ENCODE peak calls at places on chromosome 7, in nine cellular contexts. Z, T, X, G, E, L, F, P and J are unnamed samples.

GRCh38 chr7:126699707-126700106 is 553.0 kb downstream of the GRM8 start:
- DNase-seq in Z (no peak), T (no peak), X (no peak), G (no peak), E (no peak), L (no peak), F (no peak), P (no peak), J (no peak)

GRCh38 chr7:105642264-105642663 is 61.0 kb upstream of the EFCAB10 start:
- DNase-seq in Z (no peak), T (no peak), X (no peak), G (no peak), E (no peak), L (no peak), F (no peak), P (no peak), J (no peak)

GRCh38 chr7:32680259-32681173 is 185.2 kb downstream of the AVL9 start:
- DNase-seq in Z (peak; percentile 65), T (no peak), X (no peak), G (no peak), E (no peak), L (no peak), F (peak; percentile 69), P (no peak), J (no peak)

GRCh38 chr7:108584211-108584610 is 14.5 kb downstream of the DNAJB9 start:
- DNase-seq in Z (no peak), T (no peak), X (no peak), G (no peak), E (no peak), L (no peak), F (no peak), P (no peak), J (no peak)

GRCh38 chr7:132861940-132862554 is 219.8 kb downstream of the CHCHD3 start:
- DNase-seq in Z (no peak), T (no peak), X (no peak), G (no peak), E (no peak), L (no peak), F (no peak), P (no peak), J (no peak)

GRCh38 chr7:142168746-142169145 is 57.2 kb downstream of the MGAM2 start:
- DNase-seq in Z (no peak), T (no peak), X (no peak), G (no peak), E (no peak), L (no peak), F (peak; percentile 5), P (peak; percentile 35), J (no peak)

GRCh38 chr7:127704211-127704610 is 52.2 kb downstream of the SND1 start:
- DNase-seq in Z (no peak), T (no peak), X (no peak), G (no peak), E (no peak), L (no peak), F (no peak), P (peak; percentile 60), J (no peak)

GRCh38 chr7:148204639-148205292 is 385.8 kb upstream of the C7orf33 start:
- DNase-seq in Z (no peak), T (no peak), X (no peak), G (no peak), E (no peak), L (peak; percentile 80), F (no peak), P (no peak), J (no peak)

GRCh38 chr7:94449151-94449725 is 54.5 kb downstream of the COL1A2 start:
- DNase-seq in Z (peak; percentile 60), T (no peak), X (no peak), G (peak; percentile 38), E (peak; percentile 66), L (peak; percentile 20), F (peak; percentile 74), P (peak; percentile 74), J (peak; percentile 45)

GRCh38 chr7:108246227-108246837 is 116.2 kb upstream of the LAMB4 start:
- DNase-seq in Z (peak; percentile 82), T (no peak), X (no peak), G (no peak), E (no peak), L (no peak), F (peak; percentile 98), P (peak; percentile 100), J (peak; percentile 80)

GRCh38 chr7:47337531-47337930 is 244.4 kb downstream of the TNS3 start:
- DNase-seq in Z (no peak), T (no peak), X (no peak), G (peak; percentile 49), E (peak; percentile 6), L (no peak), F (no peak), P (peak; percentile 11), J (no peak)

GRCh38 chr7:4134631-4135030 is 547.5 kb upstream of the FOXK1 start:
- DNase-seq in Z (no peak), T (no peak), X (no peak), G (no peak), E (no peak), L (no peak), F (no peak), P (no peak), J (peak; percentile 8)

GRCh38 chr7:32611201-32611691 is 116.0 kb downstream of the AVL9 start:
- DNase-seq in Z (no peak), T (no peak), X (no peak), G (no peak), E (no peak), L (no peak), F (peak; percentile 32), P (no peak), J (no peak)

GRCh38 chr7:16712916-16713315 is 40.6 kb upstream of the TSPAN13 start:
- DNase-seq in Z (no peak), T (no peak), X (no peak), G (no peak), E (no peak), L (no peak), F (no peak), P (peak; percentile 96), J (no peak)

GRCh38 chr7:127588697-127589482 is 679 bp downstream of the ARF5 start:
- DNase-seq in Z (peak; percentile 68), T (peak; percentile 62), X (peak; percentile 45), G (peak; percentile 65), E (peak; percentile 29), L (peak; percentile 68), F (peak; percentile 51), P (peak; percentile 69), J (peak; percentile 50)

GRCh38 chr7:121901026-121901425 is 28.1 kb downstream of the PTPRZ1 start:
- DNase-seq in Z (no peak), T (no peak), X (no peak), G (peak; percentile 12), E (no peak), L (no peak), F (no peak), P (no peak), J (no peak)

GRCh38 chr7:30920021-30920583 is 8.4 kb downstream of the AQP1 start:
- DNase-seq in Z (no peak), T (no peak), X (no peak), G (no peak), E (no peak), L (peak; percentile 53), F (peak; percentile 57), P (no peak), J (no peak)

GRCh38 chr7:120337308-120337907 is 64.4 kb downstream of the KCND2 start:
- DNase-seq in Z (peak; percentile 36), T (no peak), X (no peak), G (peak; percentile 10), E (peak; percentile 13), L (no peak), F (peak; percentile 18), P (peak; percentile 61), J (peak; percentile 5)

GRCh38 chr7:55130079-55130476 is 111.3 kb downstream of the EGFR start:
- DNase-seq in Z (no peak), T (no peak), X (peak; percentile 12), G (no peak), E (no peak), L (peak; percentile 63), F (peak; percentile 75), P (peak; percentile 72), J (no peak)

GRCh38 chr7:26930201-26930600 is 65.8 kb upstream of the SKAP2 start:
- DNase-seq in Z (no peak), T (no peak), X (no peak), G (no peak), E (no peak), L (no peak), F (peak; percentile 10), P (no peak), J (no peak)

GRCh38 chr7:98531717-98532116 is 85.4 kb upstream of the NPTX2 start:
- DNase-seq in Z (no peak), T (no peak), X (no peak), G (no peak), E (peak; percentile 14), L (no peak), F (no peak), P (no peak), J (no peak)

GRCh38 chr7:45923290-45923689 is 2.2 kb upstream of the IGFBP3 start:
- DNase-seq in Z (peak; percentile 80), T (peak; percentile 47), X (peak; percentile 45), G (peak; percentile 58), E (peak; percentile 57), L (peak; percentile 45), F (peak; percentile 81), P (peak; percentile 77), J (peak; percentile 23)

GRCh38 chr7:29623976-29624375 is 60.3 kb downstream of the PRR15 start:
- DNase-seq in Z (no peak), T (no peak), X (no peak), G (no peak), E (no peak), L (no peak), F (no peak), P (no peak), J (no peak)

GRCh38 chr7:1323178-1324027 is 90.7 kb downstream of the UNCX start:
- DNase-seq in Z (no peak), T (peak; percentile 43), X (peak; percentile 23), G (no peak), E (no peak), L (no peak), F (no peak), P (no peak), J (no peak)